ENCODE peak calls at places on chromosomes 16 and 17, in seven cellular contexts. One of them, this sample, is unnamed.

GRCh38 chr16:54241525-54241924 is 45.1 kb downstream of the IRX3 start:
- DNase-seq in IMR-90: no peak
- DNase-seq in trophoblast cell: no peak
- DNase-seq in mesenchymal stem cell: no peak
- DNase-seq in H9: no peak
- DNase-seq in mesendoderm: peak; percentile 11
- DNase-seq in H1: no peak
- DNase-seq in this sample: no peak

GRCh38 chr16:2276501-2277195 is 8.7 kb upstream of the RNPS1 start:
- DNase-seq in mesendoderm: no peak
- DNase-seq in H9: no peak
- DNase-seq in H1: no peak
- DNase-seq in IMR-90: no peak
- DNase-seq in trophoblast cell: no peak
- DNase-seq in mesenchymal stem cell: no peak
- DNase-seq in this sample: no peak

GRCh38 chr16:66335704-66336329 is 30.7 kb upstream of the CDH5 start:
- DNase-seq in IMR-90: peak; percentile 80
- DNase-seq in mesendoderm: no peak
- DNase-seq in trophoblast cell: no peak
- DNase-seq in H1: no peak
- DNase-seq in mesenchymal stem cell: no peak
- DNase-seq in H9: no peak
- DNase-seq in this sample: no peak

GRCh38 chr16:85207357-85207921 is 95.2 kb upstream of the CIBAR2 start:
- DNase-seq in IMR-90: peak; percentile 87
- DNase-seq in mesenchymal stem cell: peak; percentile 81
- DNase-seq in mesendoderm: no peak
- DNase-seq in H1: no peak
- DNase-seq in trophoblast cell: peak; percentile 65
- DNase-seq in H9: no peak
- DNase-seq in this sample: no peak

GRCh38 chr17:9170336-9170735 is 149.0 kb downstream of the NTN1 start:
- DNase-seq in mesendoderm: no peak
- DNase-seq in H1: no peak
- DNase-seq in trophoblast cell: no peak
- DNase-seq in H9: no peak
- DNase-seq in mesenchymal stem cell: no peak
- DNase-seq in IMR-90: no peak
- DNase-seq in this sample: no peak

GRCh38 chr16:86638642-86639041 is 60.3 kb downstream of the FOXL1 start:
- DNase-seq in H1: no peak
- DNase-seq in H9: no peak
- DNase-seq in IMR-90: no peak
- DNase-seq in mesenchymal stem cell: no peak
- DNase-seq in trophoblast cell: no peak
- DNase-seq in mesendoderm: no peak
- DNase-seq in this sample: no peak

GRCh38 chr16:12258806-12259205 is 282.3 kb downstream of the SNX29 start:
- DNase-seq in IMR-90: no peak
- DNase-seq in H9: no peak
- DNase-seq in mesendoderm: no peak
- DNase-seq in trophoblast cell: no peak
- DNase-seq in H1: no peak
- DNase-seq in mesenchymal stem cell: no peak
- DNase-seq in this sample: no peak

GRCh38 chr17:75978938-75979704 is at the start of the genes ACOX1 and TEN1:
- DNase-seq in IMR-90: peak; percentile 95
- DNase-seq in H1: peak; percentile 94
- DNase-seq in trophoblast cell: peak; percentile 95
- DNase-seq in mesenchymal stem cell: peak; percentile 98
- DNase-seq in H9: peak; percentile 99
- DNase-seq in mesendoderm: peak; percentile 99
- DNase-seq in this sample: peak; percentile 96

GRCh38 chr17:46053911-46054534 is 55.0 kb downstream of the STH start:
- DNase-seq in H9: no peak
- DNase-seq in trophoblast cell: no peak
- DNase-seq in mesenchymal stem cell: peak; percentile 13
- DNase-seq in mesendoderm: no peak
- DNase-seq in IMR-90: peak; percentile 47
- DNase-seq in H1: no peak
- DNase-seq in this sample: no peak

GRCh38 chr16:81004646-81005353 is 1.9 kb downstream of the CMC2 start:
- DNase-seq in H1: no peak
- DNase-seq in mesenchymal stem cell: peak; percentile 80
- DNase-seq in H9: no peak
- DNase-seq in IMR-90: peak; percentile 62
- DNase-seq in mesendoderm: peak; percentile 58
- DNase-seq in trophoblast cell: peak; percentile 35
- DNase-seq in this sample: peak; percentile 29

GRCh38 chr17:27760069-27760885 is 40.1 kb downstream of the NOS2 start:
- DNase-seq in mesenchymal stem cell: peak; percentile 26
- DNase-seq in H9: peak; percentile 87
- DNase-seq in H1: peak; percentile 96
- DNase-seq in trophoblast cell: peak; percentile 50
- DNase-seq in IMR-90: peak; percentile 14
- DNase-seq in mesendoderm: peak; percentile 71
- DNase-seq in this sample: peak; percentile 47

GRCh38 chr16:70481929-70482536 is 27.6 kb downstream of the FCSK start:
- DNase-seq in mesenchymal stem cell: peak; percentile 2
- DNase-seq in IMR-90: peak; percentile 57
- DNase-seq in mesendoderm: no peak
- DNase-seq in trophoblast cell: peak; percentile 86
- DNase-seq in H1: no peak
- DNase-seq in H9: no peak
- DNase-seq in this sample: no peak

GRCh38 chr17:27293359-27293897 is 486 bp upstream of the WSB1 start:
- DNase-seq in trophoblast cell: no peak
- DNase-seq in mesendoderm: peak; percentile 14
- DNase-seq in H1: no peak
- DNase-seq in IMR-90: no peak
- DNase-seq in mesenchymal stem cell: no peak
- DNase-seq in H9: no peak
- DNase-seq in this sample: no peak

GRCh38 chr17:44760474-44761308 is 1.9 kb downstream of the ADAM11 start:
- DNase-seq in H1: no peak
- DNase-seq in mesendoderm: no peak
- DNase-seq in H9: peak; percentile 31
- DNase-seq in mesenchymal stem cell: no peak
- DNase-seq in trophoblast cell: no peak
- DNase-seq in IMR-90: no peak
- DNase-seq in this sample: no peak

GRCh38 chr16:13866073-13866472 is 53.9 kb upstream of the ERCC4 start:
- DNase-seq in H9: peak; percentile 83
- DNase-seq in IMR-90: peak; percentile 73
- DNase-seq in H1: peak; percentile 82
- DNase-seq in trophoblast cell: peak; percentile 62
- DNase-seq in mesendoderm: peak; percentile 90
- DNase-seq in mesenchymal stem cell: peak; percentile 62
- DNase-seq in this sample: peak; percentile 44

GRCh38 chr16:14958970-14959369 is 15.9 kb upstream of the PDXDC1 start:
- DNase-seq in mesendoderm: no peak
- DNase-seq in trophoblast cell: no peak
- DNase-seq in H9: no peak
- DNase-seq in IMR-90: no peak
- DNase-seq in mesenchymal stem cell: no peak
- DNase-seq in H1: peak; percentile 33
- DNase-seq in this sample: no peak

GRCh38 chr16:49578435-49579024 is 204.9 kb downstream of the C16orf78 start:
- DNase-seq in mesendoderm: no peak
- DNase-seq in H1: no peak
- DNase-seq in mesenchymal stem cell: no peak
- DNase-seq in H9: no peak
- DNase-seq in trophoblast cell: no peak
- DNase-seq in IMR-90: no peak
- DNase-seq in this sample: no peak

GRCh38 chr16:71900336-71900735 is 5.0 kb downstream of the IST1 start:
- DNase-seq in IMR-90: no peak
- DNase-seq in H1: no peak
- DNase-seq in mesendoderm: no peak
- DNase-seq in trophoblast cell: no peak
- DNase-seq in H9: no peak
- DNase-seq in mesenchymal stem cell: peak; percentile 28
- DNase-seq in this sample: no peak

GRCh38 chr17:45394913-45395568 is 37.6 kb downstream of the ARHGAP27 start:
- DNase-seq in mesendoderm: peak; percentile 95
- DNase-seq in IMR-90: peak; percentile 90
- DNase-seq in H9: peak; percentile 95
- DNase-seq in H1: peak; percentile 88
- DNase-seq in mesenchymal stem cell: peak; percentile 81
- DNase-seq in trophoblast cell: no peak
- DNase-seq in this sample: peak; percentile 78

GRCh38 chr16:3578610-3579551 is 1.7 kb upstream of the NLRC3 start:
- DNase-seq in IMR-90: no peak
- DNase-seq in mesendoderm: peak; percentile 47
- DNase-seq in trophoblast cell: no peak
- DNase-seq in mesenchymal stem cell: no peak
- DNase-seq in H9: no peak
- DNase-seq in H1: peak; percentile 69
- DNase-seq in this sample: peak; percentile 27

GRCh38 chr16:1565083-1565805 is 31.8 kb downstream of the TMEM204 start:
- DNase-seq in trophoblast cell: no peak
- DNase-seq in H9: no peak
- DNase-seq in H1: no peak
- DNase-seq in IMR-90: no peak
- DNase-seq in mesendoderm: no peak
- DNase-seq in mesenchymal stem cell: no peak
- DNase-seq in this sample: no peak

GRCh38 chr17:21094298-21094704 is 32.5 kb upstream of the DHRS7B start:
- DNase-seq in IMR-90: no peak
- DNase-seq in mesendoderm: no peak
- DNase-seq in H1: no peak
- DNase-seq in trophoblast cell: no peak
- DNase-seq in H9: no peak
- DNase-seq in mesenchymal stem cell: no peak
- DNase-seq in this sample: no peak
- H3K23ac ChIP-seq in IMR-90: no peak overlapping the region
- H3K23ac ChIP-seq in mesendoderm: no peak overlapping the region
- H3K23ac ChIP-seq in H1: no peak overlapping the region
- H3K23ac ChIP-seq in trophoblast cell: no peak overlapping the region
- H3K23ac ChIP-seq in H9: no peak overlapping the region
- H3K23ac ChIP-seq in mesenchymal stem cell: no peak overlapping the region
- H3K23ac ChIP-seq in this sample: no peak overlapping the region

GRCh38 chr16:16067127-16067526 is 117.7 kb downstream of the ABCC1 start:
- DNase-seq in H1: no peak
- DNase-seq in mesenchymal stem cell: peak; percentile 58
- DNase-seq in H9: no peak
- DNase-seq in trophoblast cell: no peak
- DNase-seq in mesendoderm: no peak
- DNase-seq in IMR-90: peak; percentile 54
- DNase-seq in this sample: no peak
- H2BK120ac ChIP-seq in H1: no peak overlapping the region
- H2BK120ac ChIP-seq in mesenchymal stem cell: no peak overlapping the region
- H2BK120ac ChIP-seq in H9: no peak overlapping the region
- H2BK120ac ChIP-seq in trophoblast cell: no peak overlapping the region
- H2BK120ac ChIP-seq in mesendoderm: no peak overlapping the region
- H2BK120ac ChIP-seq in IMR-90: no peak overlapping the region
- H2BK120ac ChIP-seq in this sample: no peak overlapping the region

GRCh38 chr17:1421470-1421869 is 21.4 kb upstream of the YWHAE start:
- DNase-seq in mesenchymal stem cell: no peak
- DNase-seq in H1: no peak
- DNase-seq in IMR-90: no peak
- DNase-seq in trophoblast cell: no peak
- DNase-seq in H9: no peak
- DNase-seq in mesendoderm: no peak
- DNase-seq in this sample: no peak
- H2AK5ac ChIP-seq in mesenchymal stem cell: no peak overlapping the region
- H2AK5ac ChIP-seq in H1: no peak overlapping the region
- H2AK5ac ChIP-seq in IMR-90: peak overlapping the region; percentile 75
- H2AK5ac ChIP-seq in trophoblast cell: no peak overlapping the region
- H2AK5ac ChIP-seq in H9: no peak overlapping the region
- H2AK5ac ChIP-seq in mesendoderm: no peak overlapping the region
- H2AK5ac ChIP-seq in this sample: no peak overlapping the region

DNA sequence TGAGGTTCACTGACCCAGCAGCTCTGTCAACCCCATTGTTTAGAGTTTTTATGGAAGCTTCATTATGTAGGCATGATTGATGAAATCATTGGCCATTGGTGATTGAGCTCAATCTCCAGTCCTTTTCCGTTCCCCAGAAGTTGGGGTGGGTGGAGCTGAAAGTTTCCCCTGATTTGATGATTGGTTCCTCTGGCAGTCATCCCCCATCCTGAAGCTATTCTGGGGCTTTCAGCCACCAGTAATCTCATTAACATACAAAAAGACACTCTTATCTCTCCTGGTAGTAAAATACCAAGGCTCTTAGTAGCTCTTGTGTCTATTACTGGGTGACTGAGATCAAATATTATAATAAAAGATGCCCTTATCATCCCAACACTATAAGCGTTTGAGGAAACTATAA is 67.1 kb downstream of the TANC2 start:
- DNase-seq in mesenchymal stem cell: no peak
- DNase-seq in mesendoderm: peak; percentile 72
- DNase-seq in H1: no peak
- DNase-seq in IMR-90: no peak
- DNase-seq in H9: peak; percentile 37
- DNase-seq in trophoblast cell: no peak
- DNase-seq in this sample: no peak
- H3K23ac ChIP-seq in mesenchymal stem cell: no peak overlapping the region
- H3K23ac ChIP-seq in mesendoderm: no peak overlapping the region
- H3K23ac ChIP-seq in H1: no peak overlapping the region
- H3K23ac ChIP-seq in IMR-90: no peak overlapping the region
- H3K23ac ChIP-seq in H9: no peak overlapping the region
- H3K23ac ChIP-seq in trophoblast cell: no peak overlapping the region
- H3K23ac ChIP-seq in this sample: no peak overlapping the region

GRCh38 chr16:24801761-24802302 is 43.9 kb upstream of the SLC5A11 start:
- DNase-seq in H1: no peak
- DNase-seq in mesenchymal stem cell: no peak
- DNase-seq in H9: no peak
- DNase-seq in IMR-90: peak; percentile 11
- DNase-seq in mesendoderm: no peak
- DNase-seq in trophoblast cell: peak; percentile 7
- DNase-seq in this sample: no peak

GRCh38 chr16:24800586-24800985 is 45.2 kb upstream of the SLC5A11 start:
- DNase-seq in mesendoderm: peak; percentile 81
- DNase-seq in IMR-90: peak; percentile 65
- DNase-seq in H1: no peak
- DNase-seq in H9: no peak
- DNase-seq in trophoblast cell: peak; percentile 8
- DNase-seq in mesenchymal stem cell: peak; percentile 68
- DNase-seq in this sample: no peak

GRCh38 chr16:24810951-24811843 is 34.6 kb upstream of the SLC5A11 start:
- DNase-seq in mesenchymal stem cell: no peak
- DNase-seq in trophoblast cell: no peak
- DNase-seq in H9: no peak
- DNase-seq in mesendoderm: no peak
- DNase-seq in H1: no peak
- DNase-seq in IMR-90: no peak
- DNase-seq in this sample: no peak

GRCh38 chr16:24805484-24805883 is 40.3 kb upstream of the SLC5A11 start:
- DNase-seq in mesendoderm: no peak
- DNase-seq in mesenchymal stem cell: no peak
- DNase-seq in H1: no peak
- DNase-seq in IMR-90: no peak
- DNase-seq in H9: no peak
- DNase-seq in trophoblast cell: no peak
- DNase-seq in this sample: no peak
- H2BK120ac ChIP-seq in mesendoderm: no peak overlapping the region
- H2BK120ac ChIP-seq in mesenchymal stem cell: no peak overlapping the region
- H2BK120ac ChIP-seq in H1: no peak overlapping the region
- H2BK120ac ChIP-seq in IMR-90: no peak overlapping the region
- H2BK120ac ChIP-seq in H9: no peak overlapping the region
- H2BK120ac ChIP-seq in trophoblast cell: no peak overlapping the region
- H2BK120ac ChIP-seq in this sample: no peak overlapping the region

This sample was measured in neuronal stem cell.